ENCODE peak calls at places on chromosomes 12 and 14, in seven cellular contexts. Q is K562, R is SK-N-SH, I is HCT116, V is GM12878, G is H1, B is HepG2. W is an unnamed sample.

GRCh38 chr12:20030847-20031246 is 337.5 kb upstream of the PDE3A start:
- DNase-seq in B (no peak), R (no peak), G (no peak), I (no peak), V (no peak), Q (no peak), W (no peak)

GRCh38 chr12:49428652-49429549 is 61.6 kb downstream of the SPATS2 start:
- DNase-seq in G (no peak), R (no peak), Q (no peak), V (peak; percentile 60), B (no peak), I (peak; percentile 3), W (no peak)

GRCh38 chr12:67482751-67483661 is 165.5 kb upstream of the DYRK2 start:
- DNase-seq in Q (no peak), G (no peak), B (no peak), R (peak; percentile 3), I (no peak), V (peak; percentile 66), W (no peak)

GRCh38 chr14:24903337-24903736 is 146.6 kb downstream of the STXBP6 start:
- DNase-seq in I (no peak), G (no peak), B (no peak), V (no peak), R (no peak), Q (no peak), W (no peak)

GRCh38 chr12:116247377-116247776 is 30.1 kb downstream of the MED13L start:
- DNase-seq in Q (no peak), R (no peak), B (no peak), G (no peak), I (no peak), V (no peak), W (no peak)

GRCh38 chr14:94123868-94124267 is 5.5 kb downstream of the IFI27L2 start:
- DNase-seq in Q (no peak), R (no peak), B (peak; percentile 16), G (no peak), I (no peak), V (no peak), W (no peak)

GRCh38 chr14:74207943-74208342 is 31.3 kb upstream of the VSX2 start:
- DNase-seq in I (peak; percentile 16), Q (no peak), R (no peak), V (no peak), G (no peak), B (peak; percentile 10), W (no peak)

GRCh38 chr12:55657282-55657681 is 20.6 kb downstream of the OR10P1 start:
- DNase-seq in R (no peak), V (no peak), B (no peak), Q (no peak), G (no peak), I (no peak), W (no peak)

GRCh38 chr14:69152181-69152943 is 557 bp downstream of the DCAF5 start:
- DNase-seq in V (no peak), B (peak; percentile 20), Q (peak; percentile 56), I (no peak), R (peak; percentile 67), G (no peak), W (peak; percentile 79)

GRCh38 chr12:44377443-44378160 is 498.5 kb downstream of the NELL2 start:
- DNase-seq in I (no peak), G (no peak), B (no peak), Q (no peak), R (no peak), V (no peak), W (no peak)

GRCh38 chr14:34012369-34012768 is 61.5 kb upstream of the EGLN3 start:
- DNase-seq in Q (no peak), G (no peak), R (no peak), V (no peak), I (no peak), B (no peak), W (no peak)

GRCh38 chr12:40106655-40107054 is 774 bp upstream of the SLC2A13 start:
- DNase-seq in R (no peak), G (no peak), V (no peak), B (no peak), I (no peak), Q (no peak), W (no peak)

GRCh38 chr12:12380949-12381593 is 24.2 kb downstream of the BORCS5 start:
- DNase-seq in Q (no peak), B (peak; percentile 56), R (no peak), G (no peak), I (no peak), V (no peak), W (no peak)

DNA sequence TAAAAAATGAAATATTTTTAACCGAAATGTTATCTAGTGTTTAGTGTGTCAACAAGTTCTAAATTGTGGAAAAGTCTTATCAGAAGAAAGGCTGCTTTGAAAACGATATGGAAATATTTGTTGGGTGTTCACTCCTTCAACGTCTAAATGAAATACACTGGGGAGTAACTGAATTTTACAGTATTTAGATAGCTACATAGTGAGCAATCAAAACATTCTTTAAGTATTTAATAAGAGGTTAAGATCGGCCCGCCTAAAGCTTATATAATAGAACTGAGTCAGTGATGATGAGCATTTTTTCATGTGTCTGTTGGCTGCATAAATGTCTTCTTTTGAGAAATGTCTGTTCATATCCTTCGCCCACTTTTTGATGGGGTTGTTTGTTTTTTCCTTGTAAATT is 228.3 kb downstream of the RAD51B start:
- DNase-seq in G (no peak), B (no peak), R (no peak), Q (no peak), V (no peak), I (no peak), W (no peak)
- TF ChIP-seq JUND in G (no peak), B (no peak), R (no peak), Q (no peak), V (no peak), I (no peak), W (no peak)

GRCh38 chr14:100785338-100785615 is 40.6 kb upstream of the MEG3 start:
- DNase-seq in R (no peak), G (no peak), V (no peak), I (no peak), B (no peak), Q (no peak), W (no peak)
- TF ChIP-seq JUND in R (no peak), G (no peak), V (no peak), I (no peak), B (no peak), Q (no peak), W (no peak)

GRCh38 chr14:63854330-63854729 is 1.5 kb downstream of the SYNE2 start:
- DNase-seq in G (no peak), Q (no peak), B (no peak), I (no peak), V (no peak), R (no peak), W (no peak)
- TF ChIP-seq JUND in G (no peak), Q (no peak), B (no peak), I (no peak), V (no peak), R (no peak), W (no peak)

GRCh38 chr12:52435659-52435999 is 1.5 kb upstream of the KRT75 start:
- DNase-seq in R (no peak), G (no peak), I (no peak), V (no peak), B (no peak), Q (no peak), W (no peak)

GRCh38 chr12:52436000-52436827 is 2.0 kb upstream of the KRT75 start:
- DNase-seq in R (no peak), I (no peak), V (no peak), B (no peak), Q (no peak), G (no peak), W (no peak)

GRCh38 chr12:52434096-52434733 is at the start of gene KRT75:
- DNase-seq in I (no peak), R (no peak), V (no peak), B (no peak), Q (no peak), G (no peak), W (no peak)

GRCh38 chr12:52433501-52434095 is 573 bp downstream of the KRT75 start:
- DNase-seq in R (no peak), B (no peak), Q (no peak), I (no peak), V (no peak), G (no peak), W (no peak)

GRCh38 chr12:52434760-52435530 is 774 bp upstream of the KRT75 start:
- DNase-seq in I (no peak), G (no peak), R (no peak), V (no peak), Q (no peak), B (no peak), W (no peak)
- TF ChIP-seq JUND in I (no peak), G (no peak), R (no peak), V (no peak), Q (no peak), B (no peak), W (no peak)